ENCODE peak calls at places on chromosomes 13 and 19, in five cellular contexts. U is HT1080, W is bronchial epithelial cell, I is NCI-H774, O is Ammon's horn. Y is an unnamed sample.

GRCh38 chr19:39765091-39766076 is 13.3 kb upstream of the LEUTX start:
- DNase-seq in W (peak), U (peak), O (peak), I (no peak), Y (peak)

GRCh38 chr19:40147693-40148347 is 43.4 kb upstream of the MAP3K10 start:
- DNase-seq in I (no peak), W (peak), U (peak), O (no peak), Y (peak)

GRCh38 chr13:33229446-33230177 is 55.9 kb downstream of the STARD13 start:
- DNase-seq in O (peak), U (no peak), I (no peak), W (no peak), Y (no peak)

GRCh38 chr13:76711515-76712182 is 174.6 kb downstream of the KCTD12 start:
- DNase-seq in W (peak), O (peak), I (no peak), U (peak), Y (peak)

GRCh38 chr13:39501711-39502324 is 101.2 kb downstream of the LHFPL6 start:
- DNase-seq in U (no peak), O (peak), W (no peak), I (no peak), Y (peak)

GRCh38 chr13:44140146-44140545 is 233.5 kb upstream of the SERP2 start:
- DNase-seq in I (peak), O (no peak), W (no peak), U (no peak), Y (no peak)

GRCh38 chr13:62251734-62252133 is 836.1 kb upstream of the PCDH20 start:
- DNase-seq in U (no peak), I (no peak), O (no peak), W (no peak), Y (no peak)

GRCh38 chr19:11942843-11943108 is 17.9 kb downstream of the ZNF700 start:
- DNase-seq in O (no peak), I (no peak), W (no peak), U (no peak), Y (no peak)

GRCh38 chr19:35940078-35940775 is 4.1 kb downstream of the LRFN3 start:
- DNase-seq in U (no peak), O (no peak), W (no peak), I (no peak), Y (no peak)

GRCh38 chr13:93535256-93535655 is 308.6 kb downstream of the GPC6 start:
- DNase-seq in W (peak), I (no peak), U (peak), O (no peak), Y (peak)

GRCh38 chr13:111937763-111938375 is 129.1 kb upstream of the SOX1 start:
- DNase-seq in I (peak), W (peak), U (no peak), O (peak), Y (no peak)

Y was measured in A172.